ENCODE peak calls at places on chromosomes 7 and 10, in eight cellular contexts. One of them, this sample, is unnamed.

GRCh38 chr10:28734940-28735759 is 57.8 kb downstream of the BAMBI start:
- DNase-seq in HCT116: peak; percentile 16
- DNase-seq in right lobe of liver: peak; percentile 22
- DNase-seq in heart right ventricle: no peak
- DNase-seq in CD8-positive, alpha-beta memory T cell: no peak
- DNase-seq in dorsolateral prefrontal cortex: no peak
- DNase-seq in aorta: no peak
- DNase-seq in astrocyte: peak; percentile 81
- DNase-seq in this sample: peak; percentile 65

GRCh38 chr10:45044290-45044689 is 43.6 kb downstream of the ZNF22 start:
- DNase-seq in HCT116: no peak
- DNase-seq in right lobe of liver: no peak
- DNase-seq in heart right ventricle: no peak
- DNase-seq in CD8-positive, alpha-beta memory T cell: no peak
- DNase-seq in dorsolateral prefrontal cortex: no peak
- DNase-seq in aorta: no peak
- DNase-seq in astrocyte: no peak
- DNase-seq in this sample: no peak

GRCh38 chr7:55540226-55540858 is 32.0 kb downstream of the VOPP1 start:
- DNase-seq in HCT116: no peak
- DNase-seq in right lobe of liver: no peak
- DNase-seq in heart right ventricle: no peak
- DNase-seq in CD8-positive, alpha-beta memory T cell: no peak
- DNase-seq in dorsolateral prefrontal cortex: no peak
- DNase-seq in aorta: no peak
- DNase-seq in astrocyte: no peak
- DNase-seq in this sample: no peak

GRCh38 chr10:69639291-69640195 is 9.5 kb downstream of the FAM241B start:
- DNase-seq in HCT116: peak; percentile 65
- DNase-seq in right lobe of liver: peak; percentile 45
- DNase-seq in heart right ventricle: peak; percentile 36
- DNase-seq in CD8-positive, alpha-beta memory T cell: peak; percentile 75
- DNase-seq in dorsolateral prefrontal cortex: peak; percentile 78
- DNase-seq in aorta: peak; percentile 82
- DNase-seq in astrocyte: peak; percentile 18
- DNase-seq in this sample: peak; percentile 5

GRCh38 chr7:121499526-121500123 is 103.5 kb upstream of the FAM3C start:
- DNase-seq in HCT116: no peak
- DNase-seq in right lobe of liver: no peak
- DNase-seq in heart right ventricle: no peak
- DNase-seq in CD8-positive, alpha-beta memory T cell: no peak
- DNase-seq in dorsolateral prefrontal cortex: no peak
- DNase-seq in aorta: no peak
- DNase-seq in astrocyte: no peak
- DNase-seq in this sample: no peak

GRCh38 chr10:86364551-86365345 is 1.8 kb downstream of the GRID1 start:
- DNase-seq in HCT116: no peak
- DNase-seq in right lobe of liver: no peak
- DNase-seq in heart right ventricle: no peak
- DNase-seq in CD8-positive, alpha-beta memory T cell: no peak
- DNase-seq in dorsolateral prefrontal cortex: peak; percentile 40
- DNase-seq in aorta: peak; percentile 74
- DNase-seq in astrocyte: no peak
- DNase-seq in this sample: no peak

GRCh38 chr10:70682920-70683600 is 10.8 kb downstream of the ADAMTS14 start:
- DNase-seq in HCT116: no peak
- DNase-seq in right lobe of liver: no peak
- DNase-seq in heart right ventricle: no peak
- DNase-seq in CD8-positive, alpha-beta memory T cell: no peak
- DNase-seq in dorsolateral prefrontal cortex: no peak
- DNase-seq in aorta: no peak
- DNase-seq in astrocyte: no peak
- DNase-seq in this sample: no peak

GRCh38 chr10:76025124-76025477 is 593.7 kb downstream of the LRMDA start:
- DNase-seq in HCT116: no peak
- DNase-seq in right lobe of liver: no peak
- DNase-seq in heart right ventricle: no peak
- DNase-seq in CD8-positive, alpha-beta memory T cell: no peak
- DNase-seq in dorsolateral prefrontal cortex: no peak
- DNase-seq in aorta: no peak
- DNase-seq in astrocyte: no peak
- DNase-seq in this sample: no peak

GRCh38 chr7:129664029-129665012 is 52.8 kb downstream of the NRF1 start:
- DNase-seq in HCT116: peak; percentile 45
- DNase-seq in right lobe of liver: no peak
- DNase-seq in heart right ventricle: no peak
- DNase-seq in CD8-positive, alpha-beta memory T cell: no peak
- DNase-seq in dorsolateral prefrontal cortex: no peak
- DNase-seq in aorta: no peak
- DNase-seq in astrocyte: peak; percentile 57
- DNase-seq in this sample: no peak

GRCh38 chr7:27409776-27410175 is 167.2 kb downstream of the EVX1 start:
- DNase-seq in HCT116: no peak
- DNase-seq in right lobe of liver: no peak
- DNase-seq in heart right ventricle: no peak
- DNase-seq in CD8-positive, alpha-beta memory T cell: no peak
- DNase-seq in dorsolateral prefrontal cortex: no peak
- DNase-seq in aorta: no peak
- DNase-seq in astrocyte: no peak
- DNase-seq in this sample: no peak

GRCh38 chr10:120948889-120949382 is 97.8 kb downstream of the WDR11 start:
- DNase-seq in HCT116: peak; percentile 48
- DNase-seq in right lobe of liver: peak; percentile 72
- DNase-seq in heart right ventricle: peak; percentile 75
- DNase-seq in CD8-positive, alpha-beta memory T cell: peak; percentile 54
- DNase-seq in dorsolateral prefrontal cortex: peak; percentile 77
- DNase-seq in aorta: peak; percentile 91
- DNase-seq in astrocyte: peak; percentile 31
- DNase-seq in this sample: no peak

GRCh38 chr7:15557186-15557585 is 4.6 kb downstream of the AGMO start:
- DNase-seq in HCT116: no peak
- DNase-seq in right lobe of liver: no peak
- DNase-seq in heart right ventricle: no peak
- DNase-seq in CD8-positive, alpha-beta memory T cell: no peak
- DNase-seq in dorsolateral prefrontal cortex: no peak
- DNase-seq in aorta: no peak
- DNase-seq in astrocyte: no peak
- DNase-seq in this sample: no peak

GRCh38 chr7:28687631-28688030 is 270.5 kb downstream of the TRIL start:
- DNase-seq in HCT116: no peak
- DNase-seq in right lobe of liver: no peak
- DNase-seq in heart right ventricle: no peak
- DNase-seq in CD8-positive, alpha-beta memory T cell: no peak
- DNase-seq in dorsolateral prefrontal cortex: no peak
- DNase-seq in aorta: no peak
- DNase-seq in astrocyte: no peak
- DNase-seq in this sample: no peak

GRCh38 chr10:128137877-128138276 is 11.7 kb upstream of the MKI67 start:
- DNase-seq in HCT116: no peak
- DNase-seq in right lobe of liver: no peak
- DNase-seq in heart right ventricle: no peak
- DNase-seq in CD8-positive, alpha-beta memory T cell: no peak
- DNase-seq in dorsolateral prefrontal cortex: no peak
- DNase-seq in aorta: no peak
- DNase-seq in astrocyte: peak; percentile 11
- DNase-seq in this sample: no peak

GRCh38 chr10:3907514-3907913 is 122.5 kb upstream of the KLF6 start:
- DNase-seq in HCT116: no peak
- DNase-seq in right lobe of liver: no peak
- DNase-seq in heart right ventricle: peak; percentile 59
- DNase-seq in CD8-positive, alpha-beta memory T cell: no peak
- DNase-seq in dorsolateral prefrontal cortex: no peak
- DNase-seq in aorta: peak; percentile 81
- DNase-seq in astrocyte: peak; percentile 92
- DNase-seq in this sample: no peak

DNA sequence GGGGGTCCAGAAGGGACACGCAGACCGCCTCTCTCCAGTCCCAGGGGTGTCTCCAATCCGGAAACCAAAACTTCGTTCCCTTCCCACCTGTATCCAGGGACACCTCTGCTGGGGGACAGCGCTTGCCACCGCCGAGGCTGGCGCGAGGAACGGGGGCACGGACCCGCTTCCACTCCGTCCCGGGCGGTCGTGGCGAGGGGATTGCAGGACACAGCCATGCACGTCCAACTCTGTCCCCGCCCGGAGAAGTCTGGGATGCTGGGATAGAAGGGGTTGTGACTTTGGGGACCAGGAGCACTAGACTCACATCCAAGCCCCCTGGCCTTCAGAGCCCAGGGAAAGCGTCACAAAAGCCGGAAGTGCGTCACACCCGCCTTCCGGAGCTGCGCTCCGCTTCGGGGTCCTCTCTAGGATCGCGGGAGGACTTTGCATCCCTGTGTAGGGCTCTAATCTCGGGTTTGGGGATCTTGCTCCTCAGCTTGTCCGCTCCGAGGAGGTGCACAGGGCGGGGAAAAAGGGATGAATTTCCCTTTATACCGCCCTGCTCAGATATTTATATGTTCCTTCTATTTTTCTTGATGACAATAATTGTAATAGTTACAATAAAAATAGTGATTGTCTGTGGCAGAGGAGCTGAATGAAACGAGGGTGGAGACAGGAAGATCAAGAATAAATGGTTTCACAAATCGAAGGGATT is at the start of gene FAM200A:
- DNase-seq in HCT116: peak; percentile 92
- DNase-seq in right lobe of liver: peak; percentile 88
- DNase-seq in heart right ventricle: peak; percentile 90
- DNase-seq in CD8-positive, alpha-beta memory T cell: peak; percentile 91
- DNase-seq in dorsolateral prefrontal cortex: peak; percentile 90
- DNase-seq in aorta: peak; percentile 97
- DNase-seq in astrocyte: peak; percentile 95
- DNase-seq in this sample: peak; percentile 40
- H3K27ac ChIP-seq in HCT116: peak within 1 kb of the TSS; percentile 38
- H3K27ac ChIP-seq in right lobe of liver: peak within 1 kb of the TSS; percentile 64
- H3K27ac ChIP-seq in heart right ventricle: peak within 1 kb of the TSS; percentile 50
- H3K27ac ChIP-seq in CD8-positive, alpha-beta memory T cell: peak within 1 kb of the TSS; percentile 95
- H3K27ac ChIP-seq in dorsolateral prefrontal cortex: peak within 1 kb of the TSS; percentile 82
- H3K27ac ChIP-seq in aorta: no peak within 1 kb of the TSS
- H3K27ac ChIP-seq in astrocyte: peak within 1 kb of the TSS; percentile 82
- H3K27ac ChIP-seq in this sample: peak within 1 kb of the TSS; percentile 58

DNA sequence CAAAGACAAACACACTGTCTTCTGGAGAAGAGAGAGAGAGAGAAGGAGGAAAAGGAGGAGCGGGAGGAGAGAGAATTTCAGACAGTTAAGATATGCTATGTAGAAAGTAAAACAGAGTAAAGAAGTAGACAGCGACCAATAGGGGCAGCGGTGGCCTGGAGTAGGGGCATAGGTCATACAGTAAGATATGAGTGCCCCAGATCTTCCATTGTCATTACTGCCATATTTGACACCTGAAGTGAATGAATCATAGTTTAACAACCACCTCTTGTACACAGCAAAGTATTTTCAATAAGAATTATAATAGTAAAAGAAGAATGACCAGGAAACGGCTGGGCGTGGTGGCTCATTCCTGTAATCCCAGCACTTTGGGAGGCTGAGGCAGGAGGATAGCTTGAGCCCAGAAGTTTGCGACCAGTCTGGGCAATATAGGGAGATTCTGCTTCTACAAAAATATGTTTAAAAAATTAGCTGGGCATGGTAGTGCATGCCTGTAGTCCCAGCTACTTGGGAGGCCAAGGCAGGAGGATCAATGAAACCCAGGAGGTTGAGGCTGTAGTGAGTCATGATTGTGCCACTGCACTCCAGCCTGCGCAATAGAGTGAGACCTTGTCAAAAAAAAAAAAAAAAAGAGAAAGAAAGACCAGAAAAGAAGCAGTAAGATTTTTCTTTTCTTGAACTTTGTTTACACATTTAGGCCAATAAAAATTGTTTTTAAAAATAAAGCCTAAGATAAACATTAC is 77.0 kb upstream of the GPR158 start:
- DNase-seq in HCT116: no peak
- DNase-seq in right lobe of liver: no peak
- DNase-seq in heart right ventricle: no peak
- DNase-seq in CD8-positive, alpha-beta memory T cell: no peak
- DNase-seq in dorsolateral prefrontal cortex: no peak
- DNase-seq in aorta: no peak
- DNase-seq in astrocyte: no peak
- DNase-seq in this sample: no peak
- H3K27ac ChIP-seq in HCT116: no peak overlapping the region
- H3K27ac ChIP-seq in right lobe of liver: no peak overlapping the region
- H3K27ac ChIP-seq in heart right ventricle: no peak overlapping the region
- H3K27ac ChIP-seq in CD8-positive, alpha-beta memory T cell: no peak overlapping the region
- H3K27ac ChIP-seq in dorsolateral prefrontal cortex: no peak overlapping the region
- H3K27ac ChIP-seq in aorta: no peak overlapping the region
- H3K27ac ChIP-seq in astrocyte: no peak overlapping the region
- H3K27ac ChIP-seq in this sample: no peak overlapping the region

DNA sequence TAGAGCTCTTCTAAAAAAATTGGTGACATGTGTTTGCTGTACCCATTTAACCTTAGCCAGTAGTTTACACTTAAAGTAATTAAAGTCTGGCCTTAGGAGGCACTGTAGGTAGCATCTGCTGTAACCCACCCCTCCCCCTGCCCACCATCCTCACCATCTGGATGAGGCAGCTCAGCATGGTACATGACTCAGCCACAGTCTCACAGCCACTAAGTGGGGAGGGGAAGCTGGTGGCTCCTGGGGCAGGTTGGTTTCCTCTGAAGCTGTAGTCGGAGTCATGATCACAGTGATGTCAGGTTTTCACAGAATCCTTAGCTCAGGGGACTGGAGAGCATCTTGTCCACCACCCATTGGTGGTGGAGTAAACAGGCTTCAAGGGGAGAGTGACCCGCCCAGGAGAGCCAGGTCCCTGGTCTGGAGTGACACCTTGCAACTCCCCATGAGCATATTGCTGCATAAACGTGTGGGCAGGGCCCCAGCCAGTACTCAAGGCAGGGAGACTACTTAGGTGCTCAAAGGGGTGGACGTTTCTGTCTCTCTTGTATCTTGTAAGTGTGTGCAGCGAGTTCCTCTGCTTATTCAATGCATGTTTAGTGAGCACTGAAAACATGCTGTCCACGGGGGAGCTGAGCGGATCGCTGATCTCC is 125.9 kb downstream of the GRK5 start:
- DNase-seq in HCT116: no peak
- DNase-seq in right lobe of liver: no peak
- DNase-seq in heart right ventricle: no peak
- DNase-seq in CD8-positive, alpha-beta memory T cell: peak; percentile 66
- DNase-seq in dorsolateral prefrontal cortex: no peak
- DNase-seq in aorta: peak; percentile 55
- DNase-seq in astrocyte: peak; percentile 40
- DNase-seq in this sample: peak; percentile 10
- H3K27ac ChIP-seq in HCT116: no peak overlapping the region
- H3K27ac ChIP-seq in right lobe of liver: no peak overlapping the region
- H3K27ac ChIP-seq in heart right ventricle: no peak overlapping the region
- H3K27ac ChIP-seq in CD8-positive, alpha-beta memory T cell: no peak overlapping the region
- H3K27ac ChIP-seq in dorsolateral prefrontal cortex: no peak overlapping the region
- H3K27ac ChIP-seq in aorta: no peak overlapping the region
- H3K27ac ChIP-seq in astrocyte: no peak overlapping the region
- H3K27ac ChIP-seq in this sample: no peak overlapping the region

DNA sequence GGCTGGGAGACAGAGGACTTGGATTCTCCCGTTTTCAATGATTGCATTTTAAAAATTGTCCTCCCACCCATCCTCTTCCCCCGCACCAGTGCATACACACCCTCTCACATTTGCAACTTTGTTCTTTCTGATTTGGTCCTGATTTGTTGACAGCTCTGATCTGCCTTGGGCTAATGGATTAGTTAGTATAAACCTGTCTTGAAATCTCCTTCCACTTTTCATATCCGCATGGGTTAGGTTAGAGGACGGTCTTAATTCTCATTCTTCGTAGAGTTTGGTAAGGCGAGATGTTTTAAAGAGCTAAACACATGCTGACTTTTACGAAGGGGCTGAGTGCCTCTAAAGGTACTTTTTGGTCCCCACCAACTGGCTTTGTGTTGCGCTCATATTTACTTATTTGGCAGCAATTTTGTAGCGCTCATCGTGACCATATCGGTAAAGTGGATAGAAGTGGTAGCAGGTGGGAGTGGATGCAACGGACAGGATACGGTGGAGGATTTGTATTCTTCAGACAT is 1.1 kb downstream of the AHR start:
- DNase-seq in HCT116: no peak
- DNase-seq in right lobe of liver: no peak
- DNase-seq in heart right ventricle: no peak
- DNase-seq in CD8-positive, alpha-beta memory T cell: no peak
- DNase-seq in dorsolateral prefrontal cortex: no peak
- DNase-seq in aorta: no peak
- DNase-seq in astrocyte: no peak
- DNase-seq in this sample: no peak
- H3K27ac ChIP-seq in HCT116: peak overlapping the region; percentile 92
- H3K27ac ChIP-seq in right lobe of liver: peak overlapping the region; percentile 96
- H3K27ac ChIP-seq in heart right ventricle: peak overlapping the region; percentile 94
- H3K27ac ChIP-seq in CD8-positive, alpha-beta memory T cell: peak overlapping the region; percentile 75
- H3K27ac ChIP-seq in dorsolateral prefrontal cortex: peak overlapping the region; percentile 87
- H3K27ac ChIP-seq in aorta: no peak overlapping the region
- H3K27ac ChIP-seq in astrocyte: peak overlapping the region; percentile 57
- H3K27ac ChIP-seq in this sample: peak overlapping the region; percentile 88

This sample was measured in epithelial cell of prostate.